ENCODE peak calls at places on chromosomes 7 and 10, in four cellular contexts. I is WTC11, O is HepG2, V is A549. K is an unnamed sample.

GRCh38 chr7:28383949-28384348 is 28.4 kb upstream of the CREB5 start:
- DNase-seq in I (no peak), O (no peak), V (no peak), K (no peak)

GRCh38 chr10:62638062-62638477 is 166.4 kb upstream of the ADO start:
- DNase-seq in I (no peak), O (no peak), V (no peak), K (peak)

GRCh38 chr10:102612964-102613275 is 31.4 kb upstream of the TRIM8 start:
- DNase-seq in I (no peak), O (no peak), V (no peak), K (no peak)

GRCh38 chr7:31991846-31992245 is 78.4 kb downstream of the PDE1C start:
- DNase-seq in I (no peak), O (no peak), V (no peak), K (no peak)

GRCh38 chr10:51162002-51162401 is 87.7 kb downstream of the PRKG1 start:
- DNase-seq in I (peak), O (no peak), V (no peak), K (no peak)

GRCh38 chr7:30988346-30989005 is 24.7 kb downstream of the GHRHR start:
- DNase-seq in I (peak), O (no peak), V (no peak), K (no peak)

GRCh38 chr10:101536800-101537199 is 51.3 kb downstream of the POLL start:
- DNase-seq in I (no peak), O (peak), V (peak), K (no peak)

GRCh38 chr10:60480865-60481563 is 91.3 kb upstream of the ANK3 start:
- DNase-seq in I (no peak), O (no peak), V (peak), K (no peak)

GRCh38 chr10:83166344-83166743 is 973.0 kb upstream of the GHITM start:
- DNase-seq in I (peak), O (no peak), V (no peak), K (no peak)

GRCh38 chr7:31883761-31884164 is 186.4 kb downstream of the PDE1C start:
- DNase-seq in I (no peak), O (no peak), V (no peak), K (no peak)

GRCh38 chr7:28700790-28701203 is 257.3 kb downstream of the TRIL start:
- DNase-seq in I (no peak), O (no peak), V (no peak), K (no peak)

GRCh38 chr7:90320418-90320800 is 695 bp downstream of the FAM237B start:
- DNase-seq in I (no peak), O (no peak), V (no peak), K (no peak)

GRCh38 chr7:77839919-77840318 is 41.3 kb downstream of the PHTF2 start:
- DNase-seq in I (no peak), O (no peak), V (no peak), K (no peak)

GRCh38 chr7:64625114-64626082 is 40.5 kb upstream of the ZNF107 start:
- DNase-seq in I (no peak), O (no peak), V (no peak), K (no peak)

GRCh38 chr7:130207642-130208041 is at the start of gene SSMEM1:
- DNase-seq in I (no peak), O (no peak), V (no peak), K (no peak)

GRCh38 chr10:78177431-78178185 is 143.9 kb downstream of the RPS24 start:
- DNase-seq in I (no peak), O (no peak), V (no peak), K (no peak)

GRCh38 chr7:43649755-43650274 is 66.9 kb downstream of the STK17A start:
- DNase-seq in I (no peak), O (no peak), V (no peak), K (peak)

GRCh38 chr10:67256984-67257383 is 331.1 kb downstream of the LRRTM3 start:
- DNase-seq in I (no peak), O (no peak), V (no peak), K (no peak)

GRCh38 chr10:74628136-74628535 is 198.3 kb upstream of the KAT6B start:
- DNase-seq in I (no peak), O (no peak), V (no peak), K (no peak)

GRCh38 chr7:100516135-100516812 is 22.7 kb upstream of the AGFG2 start:
- DNase-seq in I (no peak), O (peak), V (no peak), K (peak)

GRCh38 chr7:142319970-142320369 is 62.1 kb upstream of the PRSS58 start:
- DNase-seq in I (peak), O (no peak), V (no peak), K (no peak)

GRCh38 chr7:137992738-137993394 is 9.0 kb downstream of the CREB3L2 start:
- DNase-seq in I (no peak), O (peak), V (no peak), K (no peak)

GRCh38 chr10:90138844-90139243 is 437.5 kb downstream of the KIF20B start:
- DNase-seq in I (no peak), O (peak), V (no peak), K (no peak)

GRCh38 chr7:17390392-17390791 is 91.9 kb downstream of the AHR start:
- DNase-seq in I (no peak), O (no peak), V (no peak), K (no peak)

GRCh38 chr7:15219758-15220157 is 317.2 kb upstream of the DGKB start:
- DNase-seq in I (no peak), O (no peak), V (no peak), K (no peak)
- TF ChIP-seq MAX in I (no peak), O (no peak), V (no peak), K (no peak)

DNA sequence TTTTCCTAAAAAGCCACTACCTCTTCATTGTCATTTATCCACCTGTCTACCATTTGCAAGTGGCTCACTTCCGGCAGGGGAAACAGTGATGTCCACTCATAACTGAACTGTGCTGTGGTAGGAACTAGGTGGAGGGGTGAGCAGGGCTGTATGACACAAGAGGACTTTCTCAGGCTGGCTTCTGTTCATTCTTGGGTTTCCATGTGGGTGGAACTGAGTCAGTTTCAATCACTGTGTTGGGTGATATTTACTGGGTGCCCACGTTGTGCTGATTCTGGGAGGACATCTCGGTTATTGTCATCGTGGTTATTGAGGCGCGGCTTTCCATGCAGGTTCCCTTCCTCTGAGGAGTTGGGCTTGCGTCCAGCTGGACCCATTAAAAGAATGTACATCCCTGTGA is 38.8 kb downstream of the RAMP3 start:
- DNase-seq in I (no peak), O (no peak), V (no peak), K (peak)
- TF ChIP-seq ESRRA in I (no peak), O (no peak), V (no peak), K (no peak)

GRCh38 chr10:70093335-70093944 is 39.2 kb downstream of the AIFM2 start:
- DNase-seq in I (no peak), O (no peak), V (no peak), K (no peak)
- TF ChIP-seq MAX in I (no peak), O (no peak), V (no peak), K (no peak)

DNA sequence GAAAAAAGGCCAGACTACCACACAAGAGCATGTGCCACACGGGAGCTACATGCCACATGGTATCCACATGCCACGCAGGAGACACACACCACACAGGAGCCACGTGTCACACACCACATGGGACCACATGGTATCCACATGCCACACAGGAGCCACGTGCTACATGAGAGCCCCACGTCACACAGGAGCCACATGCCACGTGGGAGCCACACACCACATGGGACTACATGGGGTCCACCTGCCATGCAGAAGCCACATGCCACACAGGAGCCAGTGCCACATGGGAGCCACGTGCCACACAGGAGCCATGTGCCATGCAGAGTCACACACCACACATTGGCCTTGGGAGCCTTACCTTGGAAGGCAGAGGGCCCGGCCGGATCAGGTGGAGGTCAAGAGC is 244.4 kb upstream of the PPP2R2D start:
- DNase-seq in I (no peak), O (no peak), V (no peak), K (no peak)
- TF ChIP-seq ESRRA in I (no peak), O (no peak), V (no peak), K (no peak)

GRCh38 chr10:63976538-63976937 is 455.3 kb downstream of the REEP3 start:
- DNase-seq in I (peak), O (peak), V (peak), K (no peak)
- TF ChIP-seq MAX in I (no peak), O (peak), V (peak), K (no peak)

GRCh38 chr7:115574676-115575291 is 455.8 kb downstream of the TFEC start:
- DNase-seq in I (no peak), O (no peak), V (no peak), K (no peak)
- TF ChIP-seq ESRRA in I (no peak), O (no peak), V (no peak), K (no peak)

GRCh38 chr7:2819954-2820397 is 24.1 kb downstream of the GNA12 start:
- DNase-seq in I (no peak), O (no peak), V (no peak), K (no peak)

GRCh38 chr7:2823124-2823523 is 21.0 kb downstream of the GNA12 start:
- DNase-seq in I (no peak), O (no peak), V (no peak), K (no peak)

GRCh38 chr7:2821842-2822507 is 22.1 kb downstream of the GNA12 start:
- DNase-seq in I (no peak), O (no peak), V (no peak), K (no peak)

GRCh38 chr7:2820508-2820934 is 23.6 kb downstream of the GNA12 start:
- DNase-seq in I (no peak), O (peak), V (no peak), K (no peak)

DNA sequence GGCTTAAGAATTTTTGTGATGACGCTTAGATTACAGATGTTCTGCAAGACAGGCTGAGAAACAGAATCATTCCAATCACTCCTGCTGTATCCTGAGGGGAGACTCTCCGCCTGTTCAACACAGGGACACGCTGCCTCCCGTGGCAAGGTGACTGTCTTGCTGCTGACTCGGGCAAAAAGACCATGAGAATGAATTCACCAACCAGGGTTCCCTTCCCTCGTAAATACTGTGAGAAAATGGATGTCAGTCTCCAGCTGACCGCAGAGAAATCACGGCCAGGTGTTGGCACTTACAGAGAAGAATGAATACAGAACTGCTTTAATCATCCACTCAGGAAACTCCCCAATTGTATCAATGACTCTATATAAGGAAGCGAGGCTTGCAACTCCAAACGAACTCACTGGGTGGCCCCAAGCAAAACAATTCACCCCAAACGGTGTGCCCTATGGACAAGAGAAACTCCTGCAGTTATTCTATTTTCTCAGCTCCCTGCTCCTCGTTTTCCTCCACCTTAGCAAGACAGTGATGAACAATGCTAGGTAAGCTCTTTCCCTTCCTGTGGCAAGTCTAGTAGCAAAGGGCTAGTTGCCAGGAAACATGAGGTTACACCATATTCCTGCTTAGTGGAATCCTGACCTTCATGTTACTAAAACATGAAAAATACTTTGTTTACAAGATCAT is 22.8 kb downstream of the GNA12 start:
- DNase-seq in I (no peak), O (no peak), V (peak), K (peak)
- TF ChIP-seq MAX in I (no peak), O (no peak), V (no peak), K (no peak)

GRCh38 chr10:1608408-1609037 is 128.8 kb downstream of the ADARB2 start:
- DNase-seq in I (peak), O (no peak), V (no peak), K (no peak)

GRCh38 chr10:1609596-1609995 is 127.7 kb downstream of the ADARB2 start:
- DNase-seq in I (no peak), O (no peak), V (no peak), K (no peak)

GRCh38 chr10:1609038-1609411 is 128.3 kb downstream of the ADARB2 start:
- DNase-seq in I (no peak), O (no peak), V (no peak), K (no peak)

GRCh38 chr10:1605999-1606940 is 131.1 kb downstream of the ADARB2 start:
- DNase-seq in I (no peak), O (no peak), V (no peak), K (no peak)

DNA sequence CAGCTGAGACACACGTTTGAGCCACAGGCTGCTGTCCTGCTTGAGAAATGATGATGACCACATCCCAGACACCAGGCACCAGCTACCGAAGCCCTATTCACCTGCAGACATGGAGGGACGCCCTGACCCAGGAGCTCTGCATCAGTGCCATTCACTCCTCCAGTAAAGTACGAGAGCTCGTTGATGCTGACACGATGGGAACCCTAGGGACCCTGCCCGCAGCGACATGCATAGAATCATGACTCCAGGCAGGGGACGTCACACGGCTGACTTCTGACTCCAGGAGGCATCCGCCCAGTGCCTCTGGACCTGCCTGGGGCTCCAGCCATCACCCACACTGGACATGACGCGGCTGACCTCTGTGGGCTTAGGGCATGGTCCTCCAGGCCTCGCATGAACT is 129.9 kb downstream of the ADARB2 start:
- DNase-seq in I (no peak), O (no peak), V (no peak), K (no peak)
- TF ChIP-seq ESRRA in I (no peak), O (no peak), V (no peak), K (no peak)

DNA sequence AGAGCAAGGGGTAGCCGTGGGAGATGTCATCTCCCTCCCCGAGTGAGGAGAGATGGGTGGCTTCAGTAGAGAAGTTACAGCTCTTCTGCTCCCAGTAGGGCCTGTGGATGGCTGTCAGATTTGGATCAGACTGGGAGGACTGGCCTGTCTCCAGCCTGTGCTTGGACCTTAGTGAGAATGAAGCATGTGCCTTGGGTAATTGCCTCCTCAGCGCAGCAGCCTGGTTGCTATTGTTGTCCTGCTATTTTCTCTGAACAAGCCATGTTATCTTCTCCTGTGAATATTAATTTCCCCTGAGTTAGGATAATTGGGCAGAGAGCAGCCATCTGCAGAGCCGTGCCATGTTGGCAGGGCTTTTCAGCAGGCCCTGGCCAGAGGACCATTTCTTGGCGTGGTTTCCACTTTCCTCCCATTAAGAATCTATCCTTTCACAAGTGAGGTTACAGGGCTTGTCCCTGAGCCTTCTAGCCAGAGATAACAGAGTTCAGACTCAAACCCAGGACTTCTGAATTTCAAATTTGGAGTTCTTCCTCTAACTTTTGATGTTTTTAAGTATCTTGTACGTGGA is 497.3 kb downstream of the SORCS3 start:
- DNase-seq in I (no peak), O (no peak), V (no peak), K (no peak)
- TF ChIP-seq MAX in I (no peak), O (no peak), V (no peak), K (no peak)

DNA sequence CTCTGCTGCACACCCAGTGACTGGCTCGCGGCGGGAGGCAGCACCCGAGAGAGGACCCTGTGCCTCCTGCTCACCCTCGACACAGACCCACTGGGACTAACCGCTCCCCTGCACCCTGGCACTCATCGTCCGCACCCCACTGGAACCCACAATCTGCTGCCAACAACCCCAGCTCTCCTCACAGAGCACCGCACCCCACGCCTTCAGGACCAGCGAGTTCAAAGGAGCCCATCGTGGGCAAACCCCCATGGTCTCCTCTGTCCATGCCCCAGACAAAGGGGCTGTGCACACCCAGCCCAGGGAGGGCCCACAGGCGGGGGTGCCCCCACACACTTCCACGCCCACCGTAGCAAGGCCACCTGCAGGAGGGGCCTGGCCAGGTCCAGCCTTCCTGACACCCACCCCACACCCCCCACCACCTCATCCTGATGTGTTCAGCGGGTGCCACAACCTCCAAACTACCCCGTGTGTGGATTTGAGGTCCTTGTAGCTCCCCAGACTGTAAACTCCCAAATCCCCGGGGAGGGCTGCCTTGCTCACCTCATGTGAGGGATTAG is 14.0 kb downstream of the RASGEF1A start:
- DNase-seq in I (no peak), O (no peak), V (no peak), K (no peak)
- TF ChIP-seq ESRRA in I (no peak), O (no peak), V (no peak), K (no peak)

K was measured in GM12878.